ENCODE peak calls at places on chromosome 7, in four cellular contexts. Y is Peyer's patch, J is nephron progenitor cell, S is RPMI7951. L is an unnamed sample.
A peak's percentile ranks its signal among the peaks of the same experiment; 100 is the strongest.

GRCh38 chr7:5630670-5631069 is 150.8 kb downstream of the RNF216 start:
- DNase-seq in Y (peak; percentile 39), J (no peak), S (no peak), L (no peak)

GRCh38 chr7:124662372-124662771 is 103.2 kb downstream of the GPR37 start:
- DNase-seq in J (no peak), S (no peak), Y (no peak), L (no peak)

GRCh38 chr7:115724400-115725056 is 306.0 kb downstream of the TFEC start:
- DNase-seq in Y (no peak), S (no peak), J (no peak), L (no peak)

GRCh38 chr7:80082214-80082613 is 52.4 kb upstream of the GNAI1 start:
- DNase-seq in Y (no peak), S (no peak), J (no peak), L (no peak)

GRCh38 chr7:48246073-48246472 is 74.8 kb downstream of the ABCA13 start:
- DNase-seq in Y (no peak), S (peak; percentile 41), J (no peak), L (no peak)

GRCh38 chr7:101035941-101036340 is 16.1 kb downstream of the MUC17 start:
- DNase-seq in S (no peak), J (no peak), Y (peak; percentile 14), L (no peak)

GRCh38 chr7:106039486-106040060 is 72.5 kb downstream of the SYPL1 start:
- DNase-seq in S (peak; percentile 59), Y (no peak), J (peak; percentile 27), L (no peak)

GRCh38 chr7:74199551-74200355 is 10.1 kb upstream of the LAT2 start:
- DNase-seq in S (peak; percentile 55), J (no peak), Y (no peak), L (no peak)

GRCh38 chr7:44971188-44971907 is 7.5 kb downstream of the MYO1G start:
- DNase-seq in J (no peak), S (no peak), Y (no peak), L (no peak)

GRCh38 chr7:98957766-98958165 is 79.4 kb downstream of the TRRAP start:
- DNase-seq in J (no peak), S (no peak), Y (no peak), L (no peak)

GRCh38 chr7:17021205-17021604 is 139.4 kb upstream of the AGR3 start:
- DNase-seq in Y (no peak), J (no peak), S (no peak), L (no peak)